ENCODE peak calls at places on chromosomes 16 and 17, in four cellular contexts. M is neuronal stem cell, I is mesenchymal stem cell, B is mesendoderm. O is an unnamed sample.

GRCh38 chr16:74942977-74943918 is 41.7 kb downstream of the WDR59 start:
- DNase-seq in B (no peak), I (no peak), M (no peak), O (no peak)

GRCh38 chr16:29815032-29815721 is 775 bp upstream of the PAGR1 start:
- DNase-seq in I (peak), B (peak), M (no peak), O (no peak)

GRCh38 chr16:9072806-9073341 is 18.6 kb upstream of the HAPSTR1 start:
- DNase-seq in B (peak), M (no peak), I (peak), O (peak)

GRCh38 chr17:49074851-49075540 is 57.6 kb upstream of the B4GALNT2 start:
- DNase-seq in B (no peak), M (no peak), I (no peak), O (no peak)

GRCh38 chr17:72386619-72387237 is 265.9 kb downstream of the SOX9 start:
- DNase-seq in B (no peak), M (no peak), I (no peak), O (no peak)

GRCh38 chr17:27282054-27282501 is 11.8 kb upstream of the WSB1 start:
- DNase-seq in B (no peak), I (no peak), M (no peak), O (peak)

GRCh38 chr16:48197294-48197693 is 41.5 kb upstream of the ABCC12 start:
- DNase-seq in M (no peak), B (no peak), I (no peak), O (no peak)

GRCh38 chr16:90011908-90012501 is 7.3 kb downstream of the DBNDD1 start:
- DNase-seq in I (no peak), M (no peak), B (no peak), O (no peak)

GRCh38 chr17:56441331-56441730 is 152.2 kb upstream of the NOG start:
- DNase-seq in M (no peak), I (peak), B (peak), O (peak)

GRCh38 chr16:51248217-51248616 is 97.1 kb upstream of the SALL1 start:
- DNase-seq in B (no peak), M (no peak), I (no peak), O (no peak)

GRCh38 chr16:13540771-13541170 is 379.2 kb upstream of the ERCC4 start:
- DNase-seq in M (no peak), B (no peak), I (no peak), O (no peak)

GRCh38 chr17:9079461-9080103 is 58.3 kb downstream of the NTN1 start:
- DNase-seq in I (no peak), B (no peak), M (no peak), O (no peak)

GRCh38 chr17:60354223-60354622 is 37.7 kb downstream of the USP32 start:
- DNase-seq in I (peak), M (no peak), B (no peak), O (peak)

GRCh38 chr16:4760221-4760910 is 6.6 kb downstream of the ZNF500 start:
- DNase-seq in B (no peak), M (no peak), I (no peak), O (no peak)

GRCh38 chr16:70433456-70434103 is 5.3 kb downstream of the ST3GAL2 start:
- DNase-seq in I (peak), M (no peak), B (no peak), O (peak)

GRCh38 chr17:11241611-11242226 is 706 bp downstream of the SHISA6 start:
- DNase-seq in I (no peak), M (no peak), B (peak), O (no peak)

GRCh38 chr17:76968707-76969597 is 100.7 kb downstream of the MGAT5B start:
- DNase-seq in I (peak), B (peak), M (peak), O (no peak)

GRCh38 chr17:66222772-66223350 is 6.4 kb downstream of the APOH start:
- DNase-seq in M (no peak), I (no peak), B (no peak), O (no peak)

GRCh38 chr17:44878627-44879221 is 20.5 kb downstream of the EFTUD2 start:
- DNase-seq in I (peak), M (no peak), B (peak), O (peak)

GRCh38 chr16:7313170-7313569 is 19.5 kb upstream of the RBFOX1 start:
- DNase-seq in B (peak), M (no peak), I (no peak), O (no peak)

GRCh38 chr16:58378401-58378800 is 13.9 kb upstream of the GINS3 start:
- DNase-seq in B (no peak), M (no peak), I (no peak), O (no peak)

GRCh38 chr16:20844054-20844453 is 37.7 kb downstream of the REXO5 start:
- DNase-seq in M (no peak), B (no peak), I (no peak), O (no peak)

GRCh38 chr16:70520612-70521297 is 2.6 kb downstream of the COG4 start:
- DNase-seq in I (peak), M (no peak), B (no peak), O (peak)

GRCh38 chr17:29682054-29682453 is 59.3 kb upstream of the CORO6 start:
- DNase-seq in B (no peak), M (no peak), I (no peak), O (no peak)

GRCh38 chr17:45296003-45296832 is 20.6 kb downstream of the MAP3K14 start:
- DNase-seq in I (peak), B (no peak), M (no peak), O (peak)

GRCh38 chr17:75753514-75754377 is 11.2 kb downstream of the GALK1 start:
- DNase-seq in M (peak), B (peak), I (peak), O (peak)

GRCh38 chr17:75731086-75731715 is 9.9 kb downstream of the ITGB4 start:
- DNase-seq in M (no peak), B (no peak), I (no peak), O (no peak)

GRCh38 chr16:70160388-70160787 is 13.2 kb upstream of the CLEC18C start:
- DNase-seq in M (no peak), B (no peak), I (no peak), O (no peak)

GRCh38 chr16:89155184-89155679 is 16.3 kb upstream of the CDH15 start:
- DNase-seq in B (no peak), I (peak), M (no peak), O (peak)

GRCh38 chr17:7775058-7775457 is 57.5 kb downstream of the DNAH2 start:
- DNase-seq in M (no peak), B (no peak), I (no peak), O (no peak)

GRCh38 chr17:38730526-38731379 is 612 bp downstream of the CISD3 start:
- DNase-seq in I (peak), B (peak), M (no peak), O (peak)

GRCh38 chr17:76428511-76428910 is 24.4 kb downstream of the UBE2O start:
- DNase-seq in B (no peak), I (no peak), M (no peak), O (no peak)

DNA sequence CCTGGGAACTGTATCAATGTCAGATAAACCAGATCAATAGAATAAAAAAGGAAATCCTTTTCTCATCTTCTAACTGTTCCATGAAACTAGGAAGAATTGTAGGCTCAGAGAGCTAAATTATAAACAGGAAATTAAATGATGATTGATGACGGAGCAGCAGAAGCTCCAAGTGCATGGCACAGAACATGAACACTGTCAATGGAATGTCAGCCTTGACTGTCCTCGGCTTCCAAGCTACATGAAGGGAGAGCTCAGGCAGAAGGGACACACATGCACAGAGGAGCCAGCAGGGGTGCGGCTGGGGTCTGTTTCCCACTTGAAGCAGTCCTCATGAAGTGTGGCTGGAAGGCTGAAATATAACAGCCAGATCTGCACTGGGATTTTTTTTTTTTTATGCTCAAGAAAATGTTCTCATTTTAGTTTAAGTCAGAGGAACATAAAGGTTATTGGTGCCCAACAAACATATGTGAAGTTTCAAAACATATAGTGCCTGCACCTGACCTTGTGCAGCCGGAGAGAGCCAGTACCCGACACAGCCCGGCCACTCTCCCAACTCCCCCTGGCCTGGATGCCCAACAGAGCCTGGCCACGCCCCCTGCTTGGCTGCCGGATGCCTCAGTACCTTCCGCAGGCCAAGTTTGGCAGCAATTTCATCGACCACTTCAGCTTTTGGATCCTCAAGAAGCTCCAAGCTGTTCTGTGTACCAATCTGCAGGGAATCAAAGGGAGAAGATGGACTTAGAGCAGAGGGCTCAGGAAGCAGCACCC is 37.0 kb downstream of the NPLOC4 start:
- DNase-seq in I (peak), M (no peak), B (no peak), O (peak)
- H4K8ac ChIP-seq in I (no peak), M (no peak), B (no peak), O (no peak)

GRCh38 chr16:80682435-80683070 is 121.8 kb downstream of the CDYL2 start:
- DNase-seq in I (no peak), B (no peak), M (no peak), O (peak)

GRCh38 chr16:80680046-80680445 is 124.4 kb downstream of the CDYL2 start:
- DNase-seq in M (no peak), B (no peak), I (no peak), O (no peak)

GRCh38 chr16:80680839-80681238 is 123.6 kb downstream of the CDYL2 start:
- DNase-seq in B (no peak), I (no peak), M (no peak), O (no peak)

GRCh38 chr16:80683646-80684045 is 120.8 kb downstream of the CDYL2 start:
- DNase-seq in I (no peak), M (no peak), B (no peak), O (no peak)

GRCh38 chr16:80681436-80681835 is 123.0 kb downstream of the CDYL2 start:
- DNase-seq in I (no peak), M (no peak), B (no peak), O (no peak)
- H2BK15ac ChIP-seq in I (no peak), M (no peak), B (no peak), O (no peak)

GRCh38 chr17:68491864-68492263 is 20.4 kb upstream of the PRKAR1A start:
- DNase-seq in I (no peak), B (no peak), M (no peak), O (no peak)
- H3K4me3 ChIP-seq in I (no peak), B (no peak), M (no peak), O (no peak)

GRCh38 chr17:32444301-32445074 is at the start of gene PSMD11:
- DNase-seq in B (peak), I (peak), M (peak), O (peak)
- H4K8ac ChIP-seq in B (peak), I (peak), M (no peak), O (peak)

GRCh38 chr17:61555127-61555531 is 35.9 kb downstream of the NACA2 start:
- DNase-seq in I (no peak), M (no peak), B (no peak), O (no peak)
- H2BK15ac ChIP-seq in I (no peak), M (no peak), B (no peak), O (no peak)

DNA sequence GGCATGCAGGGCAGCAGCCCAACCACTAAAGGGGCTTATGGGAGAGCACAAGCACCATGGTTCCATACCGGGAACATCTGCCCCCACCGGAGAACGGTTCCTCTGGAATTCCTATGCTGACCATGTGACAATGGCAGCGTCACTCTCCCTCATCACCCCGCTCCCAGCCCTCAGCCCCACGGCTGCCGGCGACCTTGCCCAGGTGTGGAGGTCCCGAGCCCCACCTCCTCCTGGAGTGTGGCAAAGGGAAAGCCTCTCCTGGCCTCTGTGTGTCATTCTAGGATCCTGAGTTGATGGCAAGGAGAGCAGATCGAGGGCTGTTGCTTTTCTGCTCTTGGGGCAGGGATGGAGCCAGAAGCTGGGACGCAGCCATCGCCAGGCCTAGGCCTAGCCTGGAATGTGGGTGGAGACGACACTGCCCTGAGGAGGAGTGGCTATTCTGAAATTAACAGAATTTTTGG is 17.8 kb upstream of the RNPS1 start:
- DNase-seq in B (no peak), M (no peak), I (no peak), O (no peak)
- H3K4me3 ChIP-seq in B (no peak), M (no peak), I (no peak), O (no peak)

GRCh38 chr17:12665263-12666210 is at the start of gene MYOCD:
- DNase-seq in M (peak), I (peak), B (peak), O (peak)
- H4K8ac ChIP-seq in M (no peak), I (no peak), B (no peak), O (peak)